ENCODE peak calls at places on chromosomes 12 and 14, in ten cellular contexts. One of them, this sample, is unnamed.
A peak's percentile ranks its signal among the peaks of the same experiment; 100 is the strongest.

GRCh38 chr12:109134186-109134917 is 18.0 kb downstream of the ACACB start:
- DNase-seq in MM.1S: no peak
- DNase-seq in body of pancreas: peak; percentile 60
- DNase-seq in MCF 10A: peak; percentile 70
- DNase-seq in CD4-positive, alpha-beta T cell: no peak
- DNase-seq in fibroblast of mammary gland: peak; percentile 70
- DNase-seq in lower leg skin: no peak
- DNase-seq in cardiac muscle cell: peak; percentile 84
- DNase-seq in WTC11: peak; percentile 75
- DNase-seq in neural crest cell: peak; percentile 14
- DNase-seq in this sample: no peak

GRCh38 chr14:50946234-50946935 is 2.1 kb upstream of the PYGL start:
- DNase-seq in MM.1S: no peak
- DNase-seq in body of pancreas: no peak
- DNase-seq in MCF 10A: no peak
- DNase-seq in CD4-positive, alpha-beta T cell: no peak
- DNase-seq in fibroblast of mammary gland: no peak
- DNase-seq in lower leg skin: no peak
- DNase-seq in cardiac muscle cell: no peak
- DNase-seq in WTC11: no peak
- DNase-seq in neural crest cell: no peak
- DNase-seq in this sample: no peak

GRCh38 chr14:29215853-29216252 is 449.3 kb downstream of the FOXG1 start:
- DNase-seq in MM.1S: no peak
- DNase-seq in body of pancreas: no peak
- DNase-seq in MCF 10A: peak; percentile 38
- DNase-seq in CD4-positive, alpha-beta T cell: no peak
- DNase-seq in fibroblast of mammary gland: peak; percentile 74
- DNase-seq in lower leg skin: no peak
- DNase-seq in cardiac muscle cell: peak; percentile 48
- DNase-seq in WTC11: no peak
- DNase-seq in neural crest cell: no peak
- DNase-seq in this sample: no peak

GRCh38 chr14:50943943-50944646 is at the start of gene PYGL:
- DNase-seq in MM.1S: peak; percentile 31
- DNase-seq in body of pancreas: peak; percentile 81
- DNase-seq in MCF 10A: peak; percentile 72
- DNase-seq in CD4-positive, alpha-beta T cell: no peak
- DNase-seq in fibroblast of mammary gland: peak; percentile 53
- DNase-seq in lower leg skin: peak; percentile 93
- DNase-seq in cardiac muscle cell: peak; percentile 83
- DNase-seq in WTC11: peak; percentile 78
- DNase-seq in neural crest cell: peak; percentile 67
- DNase-seq in this sample: peak; percentile 40

GRCh38 chr14:102663031-102663430 is 70.6 kb downstream of the RCOR1 start:
- DNase-seq in MM.1S: no peak
- DNase-seq in body of pancreas: no peak
- DNase-seq in MCF 10A: no peak
- DNase-seq in CD4-positive, alpha-beta T cell: no peak
- DNase-seq in fibroblast of mammary gland: no peak
- DNase-seq in lower leg skin: no peak
- DNase-seq in cardiac muscle cell: peak; percentile 46
- DNase-seq in WTC11: peak; percentile 42
- DNase-seq in neural crest cell: no peak
- DNase-seq in this sample: no peak

GRCh38 chr12:86117711-86118110 is 138.5 kb downstream of the MGAT4C start:
- DNase-seq in MM.1S: no peak
- DNase-seq in body of pancreas: no peak
- DNase-seq in MCF 10A: no peak
- DNase-seq in CD4-positive, alpha-beta T cell: no peak
- DNase-seq in fibroblast of mammary gland: peak; percentile 74
- DNase-seq in lower leg skin: no peak
- DNase-seq in cardiac muscle cell: no peak
- DNase-seq in WTC11: no peak
- DNase-seq in neural crest cell: no peak
- DNase-seq in this sample: no peak

GRCh38 chr14:101174522-101174838 is 271.0 kb upstream of the RTL1 start:
- DNase-seq in MM.1S: no peak
- DNase-seq in body of pancreas: peak; percentile 32
- DNase-seq in MCF 10A: no peak
- DNase-seq in CD4-positive, alpha-beta T cell: no peak
- DNase-seq in fibroblast of mammary gland: no peak
- DNase-seq in lower leg skin: peak; percentile 69
- DNase-seq in cardiac muscle cell: no peak
- DNase-seq in WTC11: no peak
- DNase-seq in neural crest cell: no peak
- DNase-seq in this sample: no peak

GRCh38 chr12:18275974-18276373 is 14.7 kb downstream of the PIK3C2G start:
- DNase-seq in MM.1S: no peak
- DNase-seq in body of pancreas: no peak
- DNase-seq in MCF 10A: no peak
- DNase-seq in CD4-positive, alpha-beta T cell: no peak
- DNase-seq in fibroblast of mammary gland: no peak
- DNase-seq in lower leg skin: no peak
- DNase-seq in cardiac muscle cell: no peak
- DNase-seq in WTC11: no peak
- DNase-seq in neural crest cell: no peak
- DNase-seq in this sample: no peak

GRCh38 chr12:53750812-53751335 is 905 bp downstream of the CISTR start:
- DNase-seq in MM.1S: no peak
- DNase-seq in body of pancreas: peak; percentile 38
- DNase-seq in MCF 10A: no peak
- DNase-seq in CD4-positive, alpha-beta T cell: no peak
- DNase-seq in fibroblast of mammary gland: no peak
- DNase-seq in lower leg skin: no peak
- DNase-seq in cardiac muscle cell: no peak
- DNase-seq in WTC11: peak; percentile 52
- DNase-seq in neural crest cell: no peak
- DNase-seq in this sample: no peak

GRCh38 chr14:68623828-68624227 is 169.0 kb downstream of the ZFP36L1 start:
- DNase-seq in MM.1S: no peak
- DNase-seq in body of pancreas: no peak
- DNase-seq in MCF 10A: no peak
- DNase-seq in CD4-positive, alpha-beta T cell: no peak
- DNase-seq in fibroblast of mammary gland: no peak
- DNase-seq in lower leg skin: peak; percentile 52
- DNase-seq in cardiac muscle cell: no peak
- DNase-seq in WTC11: no peak
- DNase-seq in neural crest cell: no peak
- DNase-seq in this sample: no peak

GRCh38 chr12:130948751-130949150 is 5.0 kb upstream of the ADGRD1 start:
- DNase-seq in MM.1S: no peak
- DNase-seq in body of pancreas: no peak
- DNase-seq in MCF 10A: no peak
- DNase-seq in CD4-positive, alpha-beta T cell: no peak
- DNase-seq in fibroblast of mammary gland: no peak
- DNase-seq in lower leg skin: no peak
- DNase-seq in cardiac muscle cell: no peak
- DNase-seq in WTC11: no peak
- DNase-seq in neural crest cell: no peak
- DNase-seq in this sample: no peak

GRCh38 chr12:125882141-125882540 is 816.9 kb downstream of the AACS start:
- DNase-seq in MM.1S: no peak
- DNase-seq in body of pancreas: no peak
- DNase-seq in MCF 10A: no peak
- DNase-seq in CD4-positive, alpha-beta T cell: no peak
- DNase-seq in fibroblast of mammary gland: no peak
- DNase-seq in lower leg skin: no peak
- DNase-seq in cardiac muscle cell: no peak
- DNase-seq in WTC11: no peak
- DNase-seq in neural crest cell: no peak
- DNase-seq in this sample: no peak

GRCh38 chr12:114982760-114983159 is 298.8 kb upstream of the TBX3 start:
- DNase-seq in MM.1S: no peak
- DNase-seq in body of pancreas: no peak
- DNase-seq in MCF 10A: peak; percentile 38
- DNase-seq in CD4-positive, alpha-beta T cell: no peak
- DNase-seq in fibroblast of mammary gland: peak; percentile 25
- DNase-seq in lower leg skin: no peak
- DNase-seq in cardiac muscle cell: peak; percentile 31
- DNase-seq in WTC11: no peak
- DNase-seq in neural crest cell: no peak
- DNase-seq in this sample: no peak

GRCh38 chr14:30990766-30991165 is 34.7 kb upstream of the AP4S1 start:
- DNase-seq in MM.1S: no peak
- DNase-seq in body of pancreas: no peak
- DNase-seq in MCF 10A: no peak
- DNase-seq in CD4-positive, alpha-beta T cell: no peak
- DNase-seq in fibroblast of mammary gland: peak; percentile 56
- DNase-seq in lower leg skin: no peak
- DNase-seq in cardiac muscle cell: peak; percentile 35
- DNase-seq in WTC11: no peak
- DNase-seq in neural crest cell: no peak
- DNase-seq in this sample: no peak

GRCh38 chr12:6370994-6371754 is 4.2 kb downstream of the SCNN1A start:
- DNase-seq in MM.1S: no peak
- DNase-seq in body of pancreas: peak; percentile 67
- DNase-seq in MCF 10A: peak; percentile 96
- DNase-seq in CD4-positive, alpha-beta T cell: no peak
- DNase-seq in fibroblast of mammary gland: peak; percentile 77
- DNase-seq in lower leg skin: no peak
- DNase-seq in cardiac muscle cell: peak; percentile 56
- DNase-seq in WTC11: peak; percentile 87
- DNase-seq in neural crest cell: no peak
- DNase-seq in this sample: no peak
- TF ChIP-seq CTCF in MM.1S: no peak
- TF ChIP-seq CTCF in body of pancreas: peak; percentile 23
- TF ChIP-seq CTCF in MCF 10A: no peak
- TF ChIP-seq CTCF in CD4-positive, alpha-beta T cell: no peak
- TF ChIP-seq CTCF in fibroblast of mammary gland: peak; percentile 37
- TF ChIP-seq CTCF in lower leg skin: no peak
- TF ChIP-seq CTCF in cardiac muscle cell: peak; percentile 23
- TF ChIP-seq CTCF in WTC11: no peak
- TF ChIP-seq CTCF in neural crest cell: no peak
- TF ChIP-seq CTCF in this sample: no peak

DNA sequence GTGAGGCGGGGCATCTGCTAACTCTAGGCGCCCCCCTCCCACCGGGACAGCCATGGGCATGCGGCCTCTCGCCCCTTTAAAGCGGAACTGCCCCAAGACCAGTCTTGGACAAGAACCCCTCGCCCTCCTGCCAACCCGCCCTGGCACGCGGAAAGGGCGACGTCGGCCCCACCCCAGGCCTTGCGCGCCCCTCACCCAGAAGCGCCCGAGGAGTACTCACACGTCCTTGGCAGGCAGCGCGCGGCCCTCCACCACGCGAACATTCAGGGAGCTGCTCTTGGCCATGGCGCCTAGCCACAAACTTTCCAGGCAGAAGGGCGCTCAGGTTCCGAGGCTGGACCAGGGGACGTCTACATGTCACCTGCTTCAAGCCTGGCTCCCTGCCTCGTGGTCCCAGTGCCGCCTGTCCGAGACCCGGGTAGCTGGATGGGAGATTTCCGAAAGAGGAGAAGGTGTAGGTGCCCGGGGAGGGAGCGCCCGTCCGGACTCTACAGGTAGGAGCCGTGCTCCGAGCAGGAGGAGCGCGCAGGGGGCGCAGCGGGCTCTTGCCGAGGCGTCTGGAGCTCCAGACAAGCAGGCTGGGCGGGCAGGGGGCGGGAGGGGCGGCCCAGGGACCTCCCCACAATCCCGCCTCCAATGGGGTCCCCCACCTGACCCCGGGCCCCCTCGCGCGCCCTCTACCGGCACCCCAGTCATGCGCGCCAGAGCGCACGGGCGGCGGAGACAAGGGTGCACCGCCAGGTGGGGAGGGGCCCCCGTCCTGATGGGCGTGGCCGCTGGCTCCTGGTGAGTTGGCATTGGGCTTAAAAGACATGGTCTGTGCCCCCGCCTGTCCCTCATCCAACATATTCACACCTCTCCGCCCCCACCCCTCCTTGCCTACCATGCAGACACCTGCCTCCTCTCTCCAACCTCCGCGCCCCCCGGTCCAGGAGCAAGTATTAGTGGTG is at the start of gene RASAL1:
- DNase-seq in MM.1S: peak; percentile 37
- DNase-seq in body of pancreas: peak; percentile 73
- DNase-seq in MCF 10A: peak; percentile 52
- DNase-seq in CD4-positive, alpha-beta T cell: peak; percentile 58
- DNase-seq in fibroblast of mammary gland: no peak
- DNase-seq in lower leg skin: no peak
- DNase-seq in cardiac muscle cell: no peak
- DNase-seq in WTC11: peak; percentile 94
- DNase-seq in neural crest cell: no peak
- DNase-seq in this sample: no peak
- TF ChIP-seq CTCF in MM.1S: peak; percentile 26
- TF ChIP-seq CTCF in body of pancreas: peak; percentile 50
- TF ChIP-seq CTCF in MCF 10A: peak; percentile 47
- TF ChIP-seq CTCF in CD4-positive, alpha-beta T cell: peak; percentile 61
- TF ChIP-seq CTCF in fibroblast of mammary gland: no peak
- TF ChIP-seq CTCF in lower leg skin: no peak
- TF ChIP-seq CTCF in cardiac muscle cell: peak; percentile 21
- TF ChIP-seq CTCF in WTC11: peak; percentile 81
- TF ChIP-seq CTCF in neural crest cell: peak; percentile 60
- TF ChIP-seq CTCF in this sample: no peak

GRCh38 chr14:23006544-23007419 is 3.2 kb downstream of the C14orf93 start:
- DNase-seq in MM.1S: peak; percentile 92
- DNase-seq in body of pancreas: peak; percentile 96
- DNase-seq in MCF 10A: peak; percentile 98
- DNase-seq in CD4-positive, alpha-beta T cell: peak; percentile 94
- DNase-seq in fibroblast of mammary gland: peak; percentile 98
- DNase-seq in lower leg skin: peak; percentile 99
- DNase-seq in cardiac muscle cell: peak; percentile 99
- DNase-seq in WTC11: peak; percentile 96
- DNase-seq in neural crest cell: peak; percentile 93
- DNase-seq in this sample: peak; percentile 75
- TF ChIP-seq CTCF in MM.1S: peak; percentile 13
- TF ChIP-seq CTCF in body of pancreas: peak; percentile 43
- TF ChIP-seq CTCF in MCF 10A: peak; percentile 15
- TF ChIP-seq CTCF in CD4-positive, alpha-beta T cell: peak; percentile 60
- TF ChIP-seq CTCF in fibroblast of mammary gland: peak; percentile 23
- TF ChIP-seq CTCF in lower leg skin: no peak
- TF ChIP-seq CTCF in cardiac muscle cell: peak; percentile 29
- TF ChIP-seq CTCF in WTC11: no peak
- TF ChIP-seq CTCF in neural crest cell: peak; percentile 31
- TF ChIP-seq CTCF in this sample: no peak

DNA sequence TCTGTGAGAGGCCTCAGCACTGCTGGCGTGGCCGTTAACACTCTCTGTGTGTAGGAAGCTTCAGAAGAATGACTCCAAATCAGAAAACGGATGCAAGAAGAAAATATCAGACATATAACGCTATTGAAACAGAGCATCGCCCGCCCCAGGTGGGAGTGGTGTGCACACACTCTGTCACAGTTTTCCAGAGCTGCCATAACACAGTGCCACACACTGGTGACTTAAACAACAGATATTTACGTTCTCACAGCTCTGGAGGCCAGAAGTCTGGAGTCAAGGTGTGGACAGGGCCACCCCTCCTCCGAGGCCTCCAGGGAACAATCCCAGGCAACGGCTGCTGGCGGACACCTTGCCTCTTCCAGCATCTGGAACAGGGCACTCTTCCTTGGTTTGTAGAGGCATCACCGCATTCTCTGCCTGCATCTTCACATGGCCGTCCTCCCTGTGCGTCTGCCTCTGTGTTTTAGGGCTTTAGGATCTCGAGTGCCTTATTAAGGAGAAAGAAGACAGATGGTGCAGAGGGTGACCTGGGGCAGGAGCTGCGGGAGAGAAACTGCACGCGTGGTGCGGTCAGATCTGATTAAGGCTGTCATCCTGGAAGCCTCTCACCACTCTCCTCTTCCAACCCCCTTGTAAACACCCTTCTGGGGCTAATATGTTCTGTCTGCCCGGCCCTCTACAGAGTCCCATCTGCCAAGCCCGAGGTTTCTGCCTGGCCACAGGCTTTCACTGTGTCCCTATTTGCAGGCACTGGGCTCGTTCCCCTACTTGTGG is 141.0 kb downstream of the SLC15A4 start:
- DNase-seq in MM.1S: no peak
- DNase-seq in body of pancreas: no peak
- DNase-seq in MCF 10A: no peak
- DNase-seq in CD4-positive, alpha-beta T cell: no peak
- DNase-seq in fibroblast of mammary gland: no peak
- DNase-seq in lower leg skin: no peak
- DNase-seq in cardiac muscle cell: no peak
- DNase-seq in WTC11: no peak
- DNase-seq in neural crest cell: no peak
- DNase-seq in this sample: no peak
- TF ChIP-seq CTCF in MM.1S: no peak
- TF ChIP-seq CTCF in body of pancreas: no peak
- TF ChIP-seq CTCF in MCF 10A: no peak
- TF ChIP-seq CTCF in CD4-positive, alpha-beta T cell: no peak
- TF ChIP-seq CTCF in fibroblast of mammary gland: no peak
- TF ChIP-seq CTCF in lower leg skin: no peak
- TF ChIP-seq CTCF in cardiac muscle cell: no peak
- TF ChIP-seq CTCF in WTC11: no peak
- TF ChIP-seq CTCF in neural crest cell: no peak
- TF ChIP-seq CTCF in this sample: no peak

This sample was measured in omental fat pad.